ENCODE peak calls at places on chromosomes 6 and 20, in four cellular contexts. O is GM23338, R is mammary epithelial cell, S is IMR-90. F is an unnamed sample.
A peak's percentile ranks its signal among the peaks of the same experiment; 100 is the strongest.

GRCh38 chr20:16020971-16021370 is 552.3 kb downstream of the KIF16B start:
- DNase-seq in S (peak; percentile 1), R (peak; percentile 92), O (no peak), F (peak; percentile 56)

GRCh38 chr6:170289108-170289931 is 1.6 kb downstream of the DLL1 start:
- DNase-seq in R (peak; percentile 31), O (peak; percentile 55), S (no peak), F (no peak)

GRCh38 chr20:20037960-20038359 is 14.3 kb downstream of the CRNKL1 start:
- DNase-seq in O (peak; percentile 66), S (peak; percentile 79), R (no peak), F (no peak)

GRCh38 chr6:157761331-157761921 is 61.6 kb upstream of the SNX9 start:
- DNase-seq in O (no peak), R (peak; percentile 69), S (peak; percentile 76), F (peak; percentile 83)

GRCh38 chr20:7859371-7859802 is 80.9 kb downstream of the HAO1 start:
- DNase-seq in S (peak; percentile 70), R (peak; percentile 65), O (peak; percentile 72), F (peak; percentile 80)

GRCh38 chr6:47621838-47622449 is 76.4 kb upstream of the ADGRF4 start:
- DNase-seq in O (no peak), S (no peak), R (peak; percentile 27), F (no peak)

GRCh38 chr6:116536216-116536621 is 9.3 kb downstream of the TRAPPC3L start:
- DNase-seq in S (peak; percentile 71), R (peak; percentile 89), O (peak; percentile 90), F (peak; percentile 78)

GRCh38 chr6:74603676-74604075 is 602.2 kb downstream of the COL12A1 start:
- DNase-seq in S (peak; percentile 45), O (no peak), R (no peak), F (peak; percentile 32)

GRCh38 chr20:3237958-3238615 is 903 bp downstream of the SLC4A11 start:
- DNase-seq in S (no peak), R (no peak), O (peak; percentile 66), F (no peak)

GRCh38 chr20:12969071-12969669 is 39.6 kb upstream of the SPTLC3 start:
- DNase-seq in R (no peak), O (no peak), S (no peak), F (no peak)

GRCh38 chr20:4047614-4048013 is 32.3 kb upstream of the RNF24 start:
- DNase-seq in O (no peak), R (no peak), S (no peak), F (no peak)

GRCh38 chr20:64051532-64052325 is 2.3 kb upstream of the SOX18 start:
- DNase-seq in O (no peak), R (no peak), S (no peak), F (no peak)

GRCh38 chr6:73710470-73710869 is 14.5 kb downstream of the CD109 start:
- DNase-seq in R (peak; percentile 93), S (peak; percentile 68), O (no peak), F (peak; percentile 44)

GRCh38 chr6:57265755-57266221 is 43.7 kb upstream of the RAB23 start:
- DNase-seq in S (peak; percentile 72), O (no peak), R (no peak), F (peak; percentile 77)

GRCh38 chr20:34084227-34084923 is 27.7 kb downstream of the EIF2S2 start:
- DNase-seq in S (no peak), O (no peak), R (no peak), F (no peak)

GRCh38 chr6:76984572-76984971 is 478.7 kb downstream of the HTR1B start:
- DNase-seq in O (no peak), R (peak; percentile 15), S (peak; percentile 7), F (no peak)

GRCh38 chr6:43769526-43770416 is at the start of gene VEGFA:
- DNase-seq in R (peak; percentile 84), O (peak; percentile 93), S (peak; percentile 90), F (peak; percentile 94)

GRCh38 chr6:89562114-89562815 is 76.3 kb downstream of the LYRM2 start:
- DNase-seq in R (no peak), S (no peak), O (peak; percentile 15), F (no peak)

GRCh38 chr6:53011993-53012392 is 16.9 kb upstream of the GSTA4 start:
- DNase-seq in O (no peak), S (peak; percentile 55), R (no peak), F (peak; percentile 16)

GRCh38 chr6:139496654-139497343 is 122.4 kb upstream of the CITED2 start:
- DNase-seq in R (no peak), O (no peak), S (no peak), F (no peak)

GRCh38 chr6:44775121-44775520 is 387.6 kb downstream of the CDC5L start:
- DNase-seq in S (no peak), R (no peak), O (no peak), F (no peak)

DNA sequence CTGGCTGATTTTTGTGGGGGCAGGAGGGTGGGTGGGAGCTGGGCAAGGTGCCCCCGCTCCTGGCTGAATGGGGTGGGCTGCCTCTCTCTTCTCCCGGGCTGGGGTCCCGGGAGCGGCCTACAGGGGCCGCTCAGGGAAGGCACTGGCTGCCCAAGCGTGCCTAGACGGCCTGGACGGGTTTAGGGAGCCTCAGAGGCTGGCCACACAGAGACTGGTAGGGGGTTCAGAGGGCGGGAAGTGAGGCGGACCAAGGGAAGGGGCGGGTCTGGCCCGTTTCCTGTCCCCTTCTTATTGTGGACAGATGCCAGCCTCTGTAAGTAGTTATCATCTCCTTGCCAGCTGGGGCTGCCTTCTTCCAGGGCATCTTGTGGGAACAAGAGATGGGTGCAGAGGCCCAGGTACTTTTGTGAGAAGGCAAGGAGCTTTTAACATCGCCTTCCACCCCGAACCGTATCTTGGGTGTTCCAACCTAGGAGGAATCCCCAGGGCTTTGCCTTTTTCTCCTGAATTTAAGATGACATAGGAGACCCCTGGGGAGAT is 437 bp downstream of the CD40 start:
- DNase-seq in O (peak; percentile 81), S (no peak), R (no peak), F (no peak)
- H4K20me1 ChIP-seq in O (peaks cover 19% of the 10 kb centered on the region), S (no peaks in the 10 kb centered on the region), R (no peaks in the 10 kb centered on the region), F (no peaks in the 10 kb centered on the region)

DNA sequence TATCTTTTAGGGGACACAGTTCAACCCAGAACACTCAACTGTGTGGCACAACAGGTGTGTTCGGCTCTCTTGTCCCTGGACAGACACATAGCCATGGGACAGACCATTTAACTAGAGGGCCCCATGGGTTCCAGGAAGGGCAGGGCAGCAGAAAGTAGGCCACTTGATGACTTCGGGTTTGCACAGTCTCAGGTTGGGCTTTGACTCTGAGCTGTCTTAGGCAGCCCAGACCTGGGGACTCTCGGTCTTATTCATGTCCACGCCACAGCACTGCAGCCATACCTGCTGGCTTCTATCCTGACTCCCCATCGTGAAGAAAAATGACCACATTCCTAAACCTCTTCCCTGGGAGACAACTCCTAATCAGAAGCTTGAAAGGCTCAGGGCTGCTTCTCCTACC is 146.1 kb upstream of the AKAP12 start:
- DNase-seq in S (no peak), O (no peak), R (no peak), F (no peak)
- H3K27ac ChIP-seq in S (no peak overlapping the region), O (no peak overlapping the region), R (no peak overlapping the region), F (no peak overlapping the region)

DNA sequence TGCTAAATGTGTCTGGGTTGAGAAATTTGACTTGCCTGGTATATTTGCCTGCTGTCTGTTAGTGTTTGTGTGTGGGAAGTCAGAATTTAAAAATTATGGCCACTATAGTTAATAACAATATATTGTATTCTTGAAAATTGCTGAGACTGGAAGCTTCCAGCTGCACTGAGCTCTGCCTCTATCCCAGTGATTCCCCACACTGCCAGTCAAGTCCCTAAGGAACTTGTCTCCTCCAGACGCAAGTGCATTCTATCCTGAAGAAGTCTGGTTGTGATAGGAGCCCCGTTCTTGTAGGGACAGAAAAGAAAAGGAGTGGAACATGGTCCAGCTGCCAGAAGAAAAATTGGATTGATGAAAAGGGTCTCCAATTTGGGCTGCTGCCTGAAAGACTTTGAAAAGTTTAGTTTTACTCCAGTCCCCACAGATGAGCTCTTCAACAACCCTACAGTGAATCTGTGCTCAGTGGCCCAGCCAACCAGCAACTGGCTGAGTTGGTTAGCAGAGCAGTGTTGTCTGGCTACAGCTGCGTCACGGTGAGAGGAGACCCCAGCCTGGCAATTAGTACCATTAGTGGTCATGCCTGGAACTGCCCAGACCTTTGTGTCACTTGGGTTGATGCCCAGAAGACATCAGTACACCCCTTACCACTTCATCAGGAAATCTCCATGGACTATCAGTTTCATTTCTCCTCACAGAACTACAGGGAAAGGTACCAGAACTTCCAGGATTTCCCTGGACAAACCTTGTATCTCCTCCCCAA is 183.1 kb upstream of the MCHR2 start:
- DNase-seq in R (no peak), S (no peak), O (no peak), F (no peak)
- TF ChIP-seq CTCF in R (no peak), S (no peak), O (no peak), F (no peak)

GRCh38 chr6:39247667-39248194 is 18.5 kb upstream of the KCNK5 start:
- DNase-seq in S (no peak), O (no peak), R (no peak), F (no peak)

GRCh38 chr6:39251406-39251805 is 22.1 kb upstream of the KCNK5 start:
- DNase-seq in O (no peak), R (no peak), S (no peak), F (no peak)

GRCh38 chr6:39254999-39255535 is 25.8 kb upstream of the KCNK5 start:
- DNase-seq in O (no peak), R (no peak), S (no peak), F (no peak)

GRCh38 chr6:39256294-39256693 is 27.0 kb upstream of the KCNK5 start:
- DNase-seq in R (no peak), O (peak; percentile 68), S (no peak), F (no peak)

DNA sequence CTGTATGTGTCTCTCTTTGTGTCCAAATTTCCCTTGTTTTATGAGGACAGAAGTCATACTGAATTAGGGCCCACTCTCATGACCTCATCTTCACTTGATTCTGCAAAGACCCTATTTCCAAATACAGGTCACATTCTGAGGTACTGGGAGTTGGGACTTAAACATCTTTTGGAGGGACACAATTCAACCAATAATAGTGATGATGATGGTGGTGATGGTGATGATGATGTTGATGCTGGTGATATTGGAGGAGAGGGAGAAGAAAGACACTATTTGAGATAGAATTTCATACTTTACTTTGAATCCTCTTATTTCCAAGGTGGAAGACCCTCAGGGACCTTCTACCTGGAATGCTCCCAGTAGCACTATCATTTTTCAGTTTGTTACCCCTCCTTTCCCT is 21.2 kb upstream of the KCNK5 start:
- DNase-seq in S (no peak), R (no peak), O (no peak), F (no peak)
- H4K20me1 ChIP-seq in S (no peaks in the 10 kb centered on the region), R (no peaks in the 10 kb centered on the region), O (no peaks in the 10 kb centered on the region), F (no peaks in the 10 kb centered on the region)

GRCh38 chr6:3788408-3789017 is 37.0 kb upstream of the PXDC1 start:
- DNase-seq in O (no peak), R (no peak), S (no peak), F (peak; percentile 48)

GRCh38 chr6:3786131-3786530 is 34.6 kb upstream of the PXDC1 start:
- DNase-seq in O (no peak), R (no peak), S (no peak), F (peak; percentile 38)

GRCh38 chr6:3789896-3790558 is 38.5 kb upstream of the PXDC1 start:
- DNase-seq in S (no peak), R (no peak), O (no peak), F (no peak)

GRCh38 chr6:3791526-3792212 is 40.2 kb upstream of the PXDC1 start:
- DNase-seq in O (no peak), R (no peak), S (no peak), F (no peak)

GRCh38 chr6:3789018-3789895 is 37.7 kb upstream of the PXDC1 start:
- DNase-seq in O (no peak), R (peak; percentile 37), S (peak; percentile 77), F (peak; percentile 88)
- H3K27ac ChIP-seq in O (no peak overlapping the region), R (no peak overlapping the region), S (peak overlapping the region; percentile 74), F (no peak overlapping the region)